ENCODE peak calls at places on chromosomes 6 and 20, in ten cellular contexts. Q is OCI-M1; H is stimulated activated CD8-positive, alpha-beta memory T cell treated with anti-CD3 and anti-CD28 coated beads, Interleukin-7, amount 100 ng/mL, for 1 hour; J is activated gamma-delta T cell; X is stimulated activated naive B cell treated with anti-CD40 and anti-IgM and Interleukin-4, amounts not matched to agents 10 μg/mL and 1 μg/mL and 100 μg/mL, for 72 hours; G is breast epithelium; Y is lung; F is naive thymus-derived CD8-positive, alpha-beta T cell; K is putamen; B is WTC11. A is an unnamed sample.
A peak's percentile ranks its signal among the peaks of the same experiment; 100 is the strongest.

GRCh38 chr6:18211338-18211737 is 53.0 kb downstream of the DEK start:
- DNase-seq in G (no peak), X (peak; percentile 41), J (no peak), K (no peak), B (no peak), F (no peak), Q (no peak), H (no peak), Y (no peak), A (no peak)

GRCh38 chr6:13256614-13257013 is 71.7 kb downstream of the TBC1D7 start:
- DNase-seq in H (no peak), J (no peak), B (no peak), Y (no peak), Q (peak; percentile 89), G (no peak), F (no peak), X (no peak), K (peak; percentile 28), A (peak; percentile 39)

GRCh38 chr6:151325075-151326050 is 66.0 kb downstream of the ZBTB2 start:
- DNase-seq in J (no peak), G (no peak), K (no peak), H (no peak), X (no peak), Y (peak; percentile 36), F (peak; percentile 17), Q (no peak), B (peak; percentile 58), A (peak; percentile 35)

GRCh38 chr6:128696651-128697391 is 176.4 kb upstream of the PTPRK start:
- DNase-seq in Q (peak; percentile 24), H (no peak), K (no peak), J (no peak), Y (no peak), G (no peak), X (no peak), B (no peak), F (no peak), A (no peak)

GRCh38 chr6:125962900-125963497 is 6.4 kb downstream of the HINT3 start:
- DNase-seq in K (no peak), G (no peak), F (no peak), B (no peak), Y (no peak), Q (peak; percentile 40), X (no peak), J (no peak), H (no peak), A (no peak)

GRCh38 chr6:40998661-40999060 is 40.4 kb downstream of the UNC5CL start:
- DNase-seq in K (no peak), J (no peak), Y (no peak), G (no peak), H (no peak), B (no peak), F (no peak), X (no peak), Q (no peak), A (no peak)

GRCh38 chr20:37584238-37584807 is 56.6 kb upstream of the BLCAP start:
- DNase-seq in K (no peak), Y (no peak), Q (peak; percentile 28), G (no peak), B (no peak), J (no peak), F (no peak), H (no peak), X (no peak), A (no peak)

GRCh38 chr20:21640556-21640955 is 64.9 kb upstream of the PAX1 start:
- DNase-seq in Y (no peak), K (no peak), G (no peak), B (peak; percentile 68), Q (peak; percentile 49), J (no peak), X (no peak), H (no peak), F (no peak), A (no peak)

GRCh38 chr6:155228549-155229166 is 35.2 kb upstream of the CLDN20 start:
- DNase-seq in J (no peak), Y (no peak), F (no peak), H (no peak), K (no peak), X (no peak), B (no peak), G (no peak), Q (no peak), A (no peak)

GRCh38 chr6:19804362-19805145 is 32.6 kb upstream of the ID4 start:
- DNase-seq in F (no peak), Y (peak; percentile 94), H (no peak), Q (peak; percentile 98), J (no peak), K (peak; percentile 95), X (peak; percentile 39), B (peak; percentile 96), G (peak; percentile 94), A (peak; percentile 97)

GRCh38 chr6:87832025-87832825 is 130.2 kb upstream of the AKIRIN2 start:
- DNase-seq in Y (no peak), G (no peak), H (no peak), J (no peak), X (no peak), Q (peak; percentile 81), B (no peak), K (peak; percentile 27), F (no peak), A (no peak)

GRCh38 chr6:132530293-132530974 is 7.6 kb upstream of the TAAR9 start:
- DNase-seq in J (no peak), G (no peak), H (peak; percentile 32), Y (peak; percentile 64), B (peak; percentile 58), Q (peak; percentile 83), X (peak; percentile 27), F (peak; percentile 55), K (peak; percentile 64), A (peak; percentile 86)

GRCh38 chr6:3721810-3722209 is 29.7 kb downstream of the PXDC1 start:
- DNase-seq in Q (no peak), H (no peak), K (no peak), Y (no peak), B (no peak), F (no peak), G (no peak), X (no peak), J (no peak), A (no peak)

GRCh38 chr6:52595796-52596130 is 18.9 kb upstream of the TRAM2 start:
- DNase-seq in J (no peak), G (no peak), Q (no peak), B (no peak), X (no peak), F (no peak), K (no peak), H (no peak), Y (no peak), A (no peak)

GRCh38 chr6:44009425-44010321 is 117.6 kb downstream of the MRPL14 start:
- DNase-seq in J (no peak), Q (no peak), H (no peak), X (no peak), B (no peak), K (no peak), F (no peak), Y (no peak), G (no peak), A (no peak)

GRCh38 chr6:158518196-158519127 is 41.4 kb upstream of the TMEM181 start:
- DNase-seq in H (no peak), J (no peak), G (peak; percentile 29), F (no peak), B (peak; percentile 75), Y (no peak), K (peak; percentile 78), X (peak; percentile 51), Q (peak; percentile 85), A (peak; percentile 89)

GRCh38 chr6:170081556-170081955 is 209.3 kb downstream of the DLL1 start:
- DNase-seq in Y (no peak), F (no peak), H (no peak), J (no peak), K (no peak), Q (no peak), G (no peak), B (no peak), X (no peak), A (no peak)